ENCODE peak calls at places on chromosomes 11 and 22, in six cellular contexts. I is PC-9; M is lower leg skin; A is HL-60; W is CD8-positive, alpha-beta T cell; S is AG09309. L is an unnamed sample.

GRCh38 chr11:128210148-128210940 is 377.0 kb downstream of the ETS1 start:
- DNase-seq in A (no peak), W (no peak), M (peak; percentile 76), S (peak; percentile 98), I (peak; percentile 100), L (no peak)

GRCh38 chr11:2990617-2991476 is 1.3 kb downstream of the NAP1L4 start:
- DNase-seq in A (peak; percentile 34), S (no peak), M (no peak), W (peak; percentile 27), I (peak; percentile 43), L (no peak)

GRCh38 chr22:48553694-48554308 is 1273.9 kb downstream of the BRD1 start:
- DNase-seq in W (no peak), S (no peak), A (no peak), M (no peak), I (no peak), L (no peak)

GRCh38 chr11:269146-269890 is 8.9 kb upstream of the NLRP6 start:
- DNase-seq in M (peak; percentile 36), I (no peak), S (no peak), A (peak; percentile 82), W (no peak), L (no peak)

GRCh38 chr22:27799334-27800249 is 2.0 kb downstream of the MN1 start:
- DNase-seq in A (no peak), I (no peak), S (no peak), W (no peak), M (no peak), L (no peak)

GRCh38 chr11:123678246-123678645 is 23.8 kb upstream of the SCN3B start:
- DNase-seq in S (no peak), M (no peak), I (no peak), A (no peak), W (no peak), L (no peak)

GRCh38 chr11:82732734-82733443 is 775 bp downstream of the FAM181B start:
- DNase-seq in A (no peak), W (no peak), S (no peak), I (no peak), M (no peak), L (peak; percentile 48)

GRCh38 chr11:20125927-20126326 is 34.3 kb downstream of the DBX1 start:
- DNase-seq in S (no peak), A (no peak), W (no peak), M (no peak), I (no peak), L (no peak)

GRCh38 chr11:119652907-119653659 is 75.9 kb downstream of the NECTIN1 start:
- DNase-seq in I (no peak), A (no peak), M (no peak), W (no peak), S (no peak), L (no peak)

GRCh38 chr11:111793863-111794262 is 27.7 kb upstream of the PPP2R1B start:
- DNase-seq in A (no peak), S (peak; percentile 71), M (no peak), W (no peak), I (no peak), L (no peak)

GRCh38 chr11:126414615-126415014 is 59.1 kb downstream of the ST3GAL4 start:
- DNase-seq in S (no peak), A (no peak), M (no peak), I (peak; percentile 69), W (no peak), L (no peak)

GRCh38 chr11:8925711-8926110 is 7.0 kb downstream of the C11orf16 start:
- DNase-seq in A (no peak), M (no peak), S (no peak), W (no peak), I (no peak), L (no peak)

GRCh38 chr11:62123669-62124185 is at the start of gene INCENP:
- DNase-seq in M (peak; percentile 97), S (peak; percentile 95), I (peak; percentile 99), A (peak; percentile 99), W (peak; percentile 92), L (peak; percentile 94)

GRCh38 chr11:60970369-60970774 is 1.1 kb upstream of the CD6 start:
- DNase-seq in I (no peak), M (no peak), W (peak; percentile 69), S (no peak), A (peak; percentile 48), L (no peak)

GRCh38 chr22:23534201-23534850 is 45.8 kb downstream of the IGLL1 start:
- DNase-seq in A (no peak), M (no peak), S (no peak), W (no peak), I (no peak), L (no peak)

GRCh38 chr11:2400761-2401435 is 348 bp downstream of the TSSC4 start:
- DNase-seq in M (no peak), S (no peak), I (no peak), W (no peak), A (no peak), L (no peak)

GRCh38 chr11:124644426-124645280 is 22.0 kb downstream of the TBRG1 start:
- DNase-seq in M (peak; percentile 41), W (peak; percentile 4), I (peak; percentile 53), S (no peak), A (peak; percentile 29), L (peak; percentile 56)

GRCh38 chr11:46972343-46972742 is 35.8 kb downstream of the CSTPP1 start:
- DNase-seq in A (peak; percentile 18), I (no peak), W (no peak), M (no peak), S (no peak), L (no peak)

GRCh38 chr11:78291754-78292108 is 103.0 kb downstream of the USP35 start:
- DNase-seq in M (no peak), S (no peak), W (no peak), A (no peak), I (no peak), L (no peak)

GRCh38 chr11:74694136-74694535 is 37.1 kb downstream of the CHRDL2 start:
- DNase-seq in S (no peak), A (no peak), M (no peak), W (no peak), I (no peak), L (no peak)
- TF ChIP-seq CTCF in S (no peak), A (no peak), M (no peak), W (no peak), I (no peak), L (no peak)

GRCh38 chr11:96680515-96680914 is 290.7 kb downstream of the JRKL start:
- DNase-seq in M (no peak), S (no peak), W (no peak), A (no peak), I (no peak), L (no peak)
- TF ChIP-seq CTCF in M (no peak), S (no peak), W (no peak), A (no peak), I (no peak), L (no peak)

GRCh38 chr11:12762696-12763324 is 88.6 kb downstream of the TEAD1 start:
- DNase-seq in W (no peak), M (no peak), A (no peak), I (no peak), S (no peak), L (no peak)

GRCh38 chr11:12762283-12762682 is 88.1 kb downstream of the TEAD1 start:
- DNase-seq in A (no peak), W (no peak), S (no peak), M (no peak), I (no peak), L (no peak)

GRCh38 chr11:12765428-12765827 is 91.2 kb downstream of the TEAD1 start:
- DNase-seq in W (no peak), I (no peak), S (no peak), A (no peak), M (no peak), L (no peak)

GRCh38 chr11:12767022-12767421 is 92.8 kb downstream of the TEAD1 start:
- DNase-seq in S (no peak), I (no peak), A (no peak), W (no peak), M (no peak), L (no peak)

DNA sequence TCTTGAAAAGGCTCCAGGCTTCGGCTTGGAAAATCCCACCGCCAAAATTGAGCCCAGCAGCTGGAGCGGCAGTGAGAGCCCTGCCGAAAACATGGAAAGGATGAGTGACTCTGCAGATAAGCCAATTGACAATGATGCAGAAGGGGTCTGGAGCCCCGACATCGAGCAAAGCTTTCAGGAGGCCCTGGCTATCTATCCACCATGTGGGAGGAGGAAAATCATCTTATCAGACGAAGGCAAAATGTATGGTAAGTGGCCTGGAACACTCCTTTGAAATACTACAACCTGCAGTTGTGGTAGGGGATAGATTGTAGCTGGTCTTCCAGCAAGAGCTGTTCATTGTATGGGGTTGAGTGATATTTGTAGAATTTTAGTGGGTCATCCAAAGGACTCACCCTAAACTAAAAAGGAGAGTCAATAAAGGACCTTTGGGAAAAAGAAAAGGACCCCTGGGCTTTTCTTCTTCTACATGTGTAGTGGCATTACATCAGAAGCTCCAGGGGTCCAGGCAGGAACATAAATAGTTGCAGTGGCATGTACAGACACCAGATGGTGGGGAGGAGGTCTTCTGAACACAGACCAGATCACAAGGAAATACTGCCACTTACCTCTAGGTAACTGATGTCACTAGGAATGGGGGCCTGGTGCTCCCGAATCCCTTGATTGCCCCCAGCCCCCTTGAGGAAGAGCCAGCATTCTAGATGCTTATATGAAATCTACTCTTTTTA is 90.1 kb downstream of the TEAD1 start:
- DNase-seq in S (no peak), A (no peak), W (no peak), I (no peak), M (no peak), L (no peak)
- TF ChIP-seq CTCF in S (no peak), A (no peak), W (no peak), I (no peak), M (no peak), L (no peak)

GRCh38 chr11:114132944-114133394 is 73.5 kb downstream of the ZBTB16 start:
- DNase-seq in I (no peak), M (no peak), W (no peak), A (no peak), S (peak; percentile 80), L (no peak)

GRCh38 chr11:114135737-114136151 is 76.2 kb downstream of the ZBTB16 start:
- DNase-seq in A (peak; percentile 84), W (no peak), S (peak; percentile 14), M (no peak), I (no peak), L (no peak)

GRCh38 chr11:114134870-114135269 is 75.4 kb downstream of the ZBTB16 start:
- DNase-seq in I (no peak), W (no peak), S (peak; percentile 73), A (peak; percentile 73), M (no peak), L (no peak)

GRCh38 chr11:114132427-114132826 is 72.9 kb downstream of the ZBTB16 start:
- DNase-seq in A (no peak), S (peak; percentile 16), M (no peak), I (no peak), W (no peak), L (no peak)

DNA sequence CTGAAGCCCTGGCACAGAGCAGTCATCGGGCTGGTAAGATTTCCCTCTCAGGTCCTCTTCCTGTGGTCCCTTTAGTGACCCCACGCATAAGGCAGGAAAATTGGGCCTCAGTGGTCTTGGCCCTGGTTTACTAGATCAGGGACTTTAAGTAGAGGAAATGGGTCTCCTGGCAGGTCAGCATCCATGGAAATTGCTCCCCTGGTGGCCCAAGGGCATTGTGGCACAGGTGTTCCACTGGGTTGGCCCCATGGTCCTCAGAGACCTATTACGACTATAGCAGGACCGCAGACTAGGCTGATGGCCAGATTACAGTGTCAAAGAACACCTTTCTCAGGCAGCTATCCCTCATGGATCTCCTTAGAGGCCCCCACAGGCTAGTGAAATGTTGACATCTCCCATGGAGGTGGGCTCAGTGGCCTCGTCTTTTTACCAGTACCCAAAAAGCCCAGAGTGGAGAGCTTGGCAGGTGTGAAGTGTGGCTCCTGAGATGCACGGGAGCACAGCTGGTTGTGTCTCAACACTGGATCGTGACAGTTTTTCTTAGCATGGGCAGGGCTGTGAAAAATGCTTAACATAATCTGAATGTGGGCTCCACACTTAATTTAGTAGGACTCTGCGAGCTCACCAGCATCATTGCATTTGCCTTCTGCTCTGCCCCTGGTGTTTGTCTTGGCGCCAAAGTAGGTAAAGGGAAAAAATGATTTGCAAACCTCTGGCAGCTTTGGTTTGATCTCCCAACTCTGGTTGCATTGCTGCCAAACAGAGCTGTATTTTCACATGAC is 74.2 kb downstream of the ZBTB16 start:
- DNase-seq in A (no peak), S (no peak), I (no peak), M (no peak), W (no peak), L (no peak)
- TF ChIP-seq CTCF in A (no peak), S (no peak), I (no peak), M (no peak), W (no peak), L (no peak)

L was measured in mesothelial cell of epicardium.